ENCODE peak calls at places on chromosome 20, in eight cellular contexts. F is neural progenitor cell, V is SJSA1, N is Peyer's patch, E is transverse colon, G is PC-3, O is heart left ventricle, D is stomach. W is an unnamed sample. For H3K4me1, the result is how much of the 10 kb centered on the place peaks cover.

GRCh38 chr20:21511850-21512633 is 1.8 kb downstream of the NKX2-2 start:
- DNase-seq in O (no peak), D (no peak), N (no peak), F (peak), E (no peak), V (peak), G (no peak), W (no peak)

GRCh38 chr20:38985603-38986170 is 23.5 kb downstream of the DHX35 start:
- DNase-seq in D (no peak), G (peak), O (no peak), V (peak), F (no peak), N (no peak), E (no peak), W (no peak)

GRCh38 chr20:52031574-52032303 is 159.8 kb downstream of the ZFP64 start:
- DNase-seq in E (peak), N (no peak), G (peak), V (peak), F (no peak), D (no peak), O (no peak), W (no peak)

GRCh38 chr20:59665656-59666555 is 61.6 kb downstream of the PHACTR3 start:
- DNase-seq in F (no peak), G (no peak), E (no peak), V (no peak), N (no peak), O (no peak), D (no peak), W (no peak)

GRCh38 chr20:56624786-56625681 is 4.1 kb upstream of the TFAP2C start:
- DNase-seq in E (no peak), G (no peak), D (no peak), V (no peak), O (no peak), N (no peak), F (peak), W (no peak)

GRCh38 chr20:8370774-8371173 is 238.7 kb downstream of the PLCB1 start:
- DNase-seq in G (no peak), N (no peak), O (no peak), V (no peak), F (no peak), E (no peak), D (no peak), W (no peak)

GRCh38 chr20:4864292-4864691 is 137.0 kb downstream of the SLC23A2 start:
- DNase-seq in O (no peak), V (no peak), D (no peak), N (no peak), F (no peak), E (no peak), G (peak), W (no peak)

GRCh38 chr20:50376888-50377459 is 133.2 kb upstream of the PTPN1 start:
- DNase-seq in V (no peak), N (no peak), F (no peak), D (no peak), G (peak), E (no peak), O (no peak), W (no peak)

GRCh38 chr20:49037962-49038387 is 8.1 kb upstream of the CSE1L start:
- DNase-seq in N (no peak), E (no peak), V (peak), O (no peak), D (no peak), F (no peak), G (no peak), W (peak)

GRCh38 chr20:46199198-46199597 is 81.1 kb downstream of the CD40 start:
- DNase-seq in F (peak), D (peak), G (no peak), O (no peak), V (no peak), E (no peak), N (no peak), W (no peak)

GRCh38 chr20:50153153-50153499 is 397 bp downstream of the PEDS1 start:
- DNase-seq in F (peak), E (peak), N (no peak), O (no peak), D (no peak), G (peak), V (no peak), W (no peak)

GRCh38 chr20:3162080-3162611 is 2.5 kb upstream of the FASTKD5 start:
- DNase-seq in E (no peak), F (no peak), D (peak), O (no peak), G (no peak), V (no peak), N (no peak), W (no peak)

GRCh38 chr20:16599257-16599656 is 26.0 kb upstream of the KIF16B start:
- DNase-seq in N (no peak), O (no peak), F (no peak), V (no peak), G (no peak), E (no peak), D (no peak), W (no peak)

GRCh38 chr20:33791959-33792597 is 19.1 kb upstream of the CHMP4B start:
- DNase-seq in E (peak), V (peak), D (peak), N (peak), F (peak), G (peak), O (no peak), W (peak)

GRCh38 chr20:49559411-49560081 is 8.4 kb downstream of the PTGIS start:
- DNase-seq in V (no peak), O (no peak), F (no peak), N (no peak), E (peak), G (no peak), D (no peak), W (no peak)

GRCh38 chr20:19440660-19441527 is 228.5 kb downstream of the SLC24A3 start:
- DNase-seq in F (no peak), D (no peak), G (no peak), N (no peak), O (no peak), V (no peak), E (no peak), W (no peak)

GRCh38 chr20:50582591-50583234 is 72.5 kb downstream of the PTPN1 start:
- DNase-seq in G (no peak), E (no peak), N (peak), O (no peak), V (no peak), F (no peak), D (no peak), W (no peak)

GRCh38 chr20:21202284-21202683 is 76.4 kb downstream of the KIZ start:
- DNase-seq in D (no peak), N (no peak), O (no peak), F (no peak), G (peak), V (peak), E (no peak), W (no peak)

GRCh38 chr20:17843246-17844132 is 125.1 kb downstream of the SNX5 start:
- DNase-seq in F (no peak), G (peak), O (peak), V (peak), E (no peak), D (no peak), N (no peak), W (peak)

GRCh38 chr20:36273414-36274247 is 32.5 kb upstream of the DLGAP4 start:
- DNase-seq in O (no peak), V (no peak), D (no peak), N (no peak), E (no peak), G (peak), F (peak), W (peak)

GRCh38 chr20:37535443-37536132 is 7.9 kb upstream of the BLCAP start:
- DNase-seq in V (no peak), D (no peak), O (no peak), G (no peak), N (no peak), E (no peak), F (no peak), W (no peak)

GRCh38 chr20:56945057-56945456 is 316.0 kb downstream of the TFAP2C start:
- DNase-seq in N (no peak), E (no peak), D (no peak), F (no peak), V (no peak), O (no peak), G (peak), W (no peak)

GRCh38 chr20:5211803-5212714 is 85.3 kb downstream of the CDS2 start:
- DNase-seq in V (no peak), D (no peak), E (no peak), N (peak), F (no peak), G (no peak), O (no peak), W (no peak)

GRCh38 chr20:36472656-36473071 is 68.7 kb upstream of the MYL9 start:
- DNase-seq in F (peak), V (peak), D (peak), E (peak), G (peak), N (peak), O (peak), W (no peak)

GRCh38 chr20:52060794-52061714 is 130.5 kb downstream of the ZFP64 start:
- DNase-seq in F (peak), E (no peak), N (no peak), G (peak), D (no peak), V (peak), O (no peak), W (no peak)

GRCh38 chr20:41427833-41428232 is 61.2 kb upstream of the EMILIN3 start:
- DNase-seq in E (no peak), V (no peak), D (no peak), F (no peak), G (no peak), O (no peak), N (no peak), W (no peak)

GRCh38 chr20:3465301-3465700 is 5.5 kb upstream of the ATRN start:
- DNase-seq in N (no peak), G (no peak), E (no peak), V (no peak), D (no peak), O (no peak), F (no peak), W (no peak)

GRCh38 chr20:51014797-51015722 is 7.8 kb downstream of the KCNG1 start:
- DNase-seq in N (peak), D (peak), O (no peak), E (peak), V (peak), G (peak), F (peak), W (no peak)

GRCh38 chr20:24867556-24867955 is 81.5 kb upstream of the CST7 start:
- DNase-seq in D (no peak), O (no peak), G (no peak), N (no peak), F (no peak), E (no peak), V (no peak), W (no peak)
- H3K4me1 ChIP-seq in D (under half), O (under half), G (under half), N (under half), F (under half), E (under half), V (under half), W (under half)

GRCh38 chr20:47365023-47365764 is 8.7 kb upstream of the ZMYND8 start:
- DNase-seq in V (no peak), N (no peak), D (no peak), O (no peak), E (no peak), G (no peak), F (no peak), W (no peak)

GRCh38 chr20:47361268-47361665 is 4.8 kb upstream of the ZMYND8 start:
- DNase-seq in O (no peak), D (no peak), E (no peak), F (no peak), N (no peak), V (no peak), G (no peak), W (no peak)

GRCh38 chr20:47360207-47360488 is 3.6 kb upstream of the ZMYND8 start:
- DNase-seq in O (no peak), G (peak), E (peak), V (no peak), F (no peak), N (no peak), D (peak), W (no peak)

GRCh38 chr20:47360489-47361267 is 4.2 kb upstream of the ZMYND8 start:
- DNase-seq in O (peak), E (peak), F (peak), V (peak), N (peak), G (peak), D (peak), W (no peak)

DNA sequence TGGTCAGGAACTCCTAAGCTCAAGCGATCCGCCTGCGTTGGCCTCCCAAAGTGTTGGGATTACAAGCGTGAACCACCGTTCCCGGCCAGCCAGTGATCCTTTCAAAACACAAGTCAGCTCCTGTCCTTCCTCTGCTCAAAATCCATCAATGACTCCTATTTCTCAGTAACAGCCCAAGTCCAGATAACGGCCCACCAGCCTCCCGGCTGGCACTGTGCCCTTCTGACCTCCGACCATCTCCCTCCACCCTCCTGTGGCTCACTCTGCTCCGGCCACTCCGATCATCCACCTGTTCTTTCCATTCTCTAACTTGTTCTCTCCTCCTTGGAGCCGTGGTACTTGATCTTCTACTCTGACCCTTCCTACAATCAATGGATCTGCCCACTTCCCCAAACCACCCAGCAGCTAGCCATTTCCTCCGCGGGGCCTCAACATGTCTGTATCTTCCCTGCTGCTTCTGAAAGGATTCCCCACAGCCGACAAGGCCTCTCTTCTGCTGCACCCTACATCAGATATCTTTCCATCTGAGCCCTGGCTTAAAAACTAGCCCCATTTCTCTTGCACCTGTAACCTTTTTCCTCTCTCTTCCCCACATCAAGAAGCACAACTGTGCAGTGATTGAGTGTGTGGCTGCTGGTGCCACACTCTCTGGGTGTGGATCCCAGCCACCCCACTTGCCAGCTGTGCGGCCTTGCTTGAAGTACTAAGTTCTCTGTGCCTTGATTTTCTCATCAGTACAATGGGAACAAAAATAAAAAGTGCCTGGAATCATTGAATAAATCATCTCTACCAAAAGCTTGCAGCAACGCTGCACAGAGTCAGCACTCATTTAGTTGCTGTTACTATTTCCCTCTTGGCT is 6.1 kb upstream of the ZMYND8 start:
- DNase-seq in E (no peak), V (no peak), N (no peak), F (no peak), O (no peak), D (no peak), G (no peak), W (no peak)
- H3K4me1 ChIP-seq in E (under half), V (under half), N (under half), F (half or more), O (under half), D (under half), G (under half), W (under half)

DNA sequence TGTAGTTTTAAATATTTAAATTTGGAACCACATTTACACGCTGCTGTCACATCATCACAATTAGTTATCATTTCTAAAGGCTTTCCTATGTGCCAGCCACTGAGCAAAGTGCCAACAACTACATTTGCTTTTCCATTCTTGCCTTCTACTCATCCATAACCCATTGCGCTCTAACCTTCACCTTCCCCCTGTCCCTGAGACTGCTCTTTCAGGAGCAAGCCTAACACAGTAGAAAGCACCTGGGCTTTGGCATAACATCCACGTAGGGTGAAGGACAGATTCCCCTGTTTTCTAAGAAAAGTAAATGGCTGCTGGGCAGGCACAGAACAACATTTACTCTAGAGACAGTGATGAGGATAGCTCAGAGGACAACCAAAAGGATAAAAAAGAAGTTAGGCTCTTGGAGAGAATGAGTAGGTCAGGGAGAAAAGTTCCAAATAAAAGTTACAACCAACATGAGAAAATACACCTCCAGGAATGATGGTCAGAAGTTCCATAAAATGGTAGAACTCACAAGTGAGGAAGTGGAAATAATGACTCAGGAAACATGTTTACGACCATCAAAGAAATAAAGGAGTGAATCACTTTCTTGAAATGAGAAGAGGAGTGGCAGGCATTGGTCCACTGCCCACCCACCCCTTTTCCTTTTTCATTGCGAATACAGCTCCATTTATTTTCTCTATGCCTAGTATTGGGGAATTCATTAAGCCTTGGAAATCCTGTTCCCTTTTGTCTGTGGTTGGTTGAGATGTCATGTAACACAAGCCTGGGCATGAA is 77.2 kb downstream of the PFDN4 start:
- DNase-seq in E (no peak), V (peak), O (no peak), G (peak), F (no peak), D (no peak), N (no peak), W (peak)
- H3K4me1 ChIP-seq in E (under half), V (under half), O (under half), G (under half), F (under half), D (under half), N (under half), W (under half)

GRCh38 chr20:9583151-9583550 is 68.8 kb downstream of the LAMP5 start:
- DNase-seq in O (no peak), N (no peak), F (no peak), V (no peak), D (no peak), G (no peak), E (no peak), W (no peak)
- H3K4me1 ChIP-seq in O (under half), N (under half), F (under half), V (under half), D (under half), G (under half), E (under half), W (under half)

DNA sequence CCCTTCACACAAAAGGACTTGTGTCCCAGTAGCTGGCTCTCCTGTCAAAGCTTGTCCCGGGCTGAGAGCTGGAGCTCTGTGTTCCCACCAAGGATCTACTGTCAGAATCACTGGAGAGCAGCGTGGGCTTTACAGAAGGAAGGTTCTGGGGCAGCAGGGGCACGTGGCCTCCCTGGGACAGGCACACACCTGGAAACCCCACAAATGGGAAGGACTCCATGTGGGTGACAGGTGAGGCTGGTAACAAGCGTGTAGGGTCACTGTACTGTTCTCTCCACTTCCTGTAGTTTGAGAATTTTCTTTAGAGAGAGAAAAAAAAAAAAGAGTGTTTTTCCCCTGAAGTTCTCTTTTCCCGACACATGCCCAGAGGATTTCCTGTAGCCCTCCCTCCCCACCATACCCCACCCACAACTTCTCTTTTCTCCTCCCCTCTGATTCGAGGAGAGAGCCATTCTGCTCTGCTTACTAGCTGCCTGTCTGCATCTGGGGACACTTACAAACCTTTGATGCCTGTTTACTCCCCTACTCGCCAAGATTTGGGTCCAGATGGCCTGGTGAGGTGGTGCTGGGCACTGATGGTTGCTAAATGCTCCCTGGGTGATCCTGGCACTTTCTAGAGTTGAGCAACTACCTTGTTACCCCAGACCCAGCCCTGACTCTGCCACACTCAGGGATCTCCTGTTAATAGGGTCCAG is 84.1 kb upstream of the SIRPA start:
- DNase-seq in O (peak), F (no peak), E (no peak), D (no peak), V (peak), G (no peak), N (no peak), W (no peak)
- H3K4me1 ChIP-seq in O (under half), F (under half), E (under half), D (under half), V (half or more), G (half or more), N (under half), W (under half)

GRCh38 chr20:62485701-62486089 is 9.9 kb upstream of the GATA5 start:
- DNase-seq in F (no peak), G (no peak), V (no peak), O (no peak), D (no peak), E (no peak), N (no peak), W (no peak)

GRCh38 chr20:62487125-62487524 is 11.3 kb upstream of the GATA5 start:
- DNase-seq in N (no peak), O (no peak), F (no peak), D (no peak), E (no peak), V (no peak), G (no peak), W (no peak)

GRCh38 chr20:62485062-62485700 is 9.4 kb upstream of the GATA5 start:
- DNase-seq in O (no peak), E (no peak), D (peak), G (peak), N (peak), F (peak), V (no peak), W (no peak)

GRCh38 chr20:62487564-62488086 is 11.8 kb upstream of the GATA5 start:
- DNase-seq in D (peak), N (no peak), O (peak), E (no peak), F (no peak), V (no peak), G (no peak), W (no peak)

GRCh38 chr20:62486431-62486954 is 10.7 kb upstream of the GATA5 start:
- DNase-seq in V (no peak), G (no peak), E (no peak), F (no peak), N (no peak), O (no peak), D (peak), W (no peak)
- H3K4me1 ChIP-seq in V (under half), G (under half), E (under half), F (under half), N (under half), O (under half), D (half or more), W (under half)

W was measured in CD4-positive, CD25-positive, alpha-beta regulatory T cell.